ENCODE peak calls at places on chromosomes 7 and 10, in six cellular contexts. W, E, M, D, Y and Q are unnamed samples.

GRCh38 chr7:28272461-28272877 is 91.9 kb upstream of the JAZF1 start:
- DNase-seq in W (peak; percentile 78), M (peak; percentile 35), D (no peak), Y (peak; percentile 82), E (peak; percentile 41), Q (peak; percentile 72)

GRCh38 chr7:47181609-47182264 is 400.2 kb downstream of the TNS3 start:
- DNase-seq in Y (no peak), M (no peak), E (peak; percentile 62), W (peak; percentile 30), D (no peak), Q (no peak)

GRCh38 chr10:94103902-94104301 is 110.2 kb downstream of the PLCE1 start:
- DNase-seq in D (no peak), W (no peak), M (no peak), E (no peak), Y (no peak), Q (no peak)

GRCh38 chr7:130831817-130832481 is 97.9 kb upstream of the KLF14 start:
- DNase-seq in W (no peak), Y (peak; percentile 58), D (no peak), M (no peak), E (no peak), Q (peak; percentile 34)

GRCh38 chr10:26217396-26218105 is 977 bp downstream of the GAD2 start:
- DNase-seq in M (no peak), W (no peak), E (no peak), D (no peak), Y (no peak), Q (no peak)

GRCh38 chr7:82729172-82730030 is 285.8 kb upstream of the CACNA2D1 start:
- DNase-seq in Y (peak; percentile 56), E (no peak), W (no peak), D (no peak), M (no peak), Q (peak; percentile 21)

GRCh38 chr7:141558544-141559183 is 7.5 kb downstream of the AGK start:
- DNase-seq in E (no peak), W (no peak), M (no peak), D (no peak), Y (no peak), Q (no peak)

GRCh38 chr7:20598479-20599419 is 16.7 kb upstream of the ABCB5 start:
- DNase-seq in Y (peak; percentile 77), D (no peak), E (no peak), W (no peak), M (no peak), Q (peak; percentile 85)

GRCh38 chr7:77799078-77799964 is 748 bp downstream of the PHTF2 start:
- DNase-seq in W (peak; percentile 60), Y (peak; percentile 84), D (no peak), E (peak; percentile 40), M (peak; percentile 66), Q (peak; percentile 67)

GRCh38 chr7:127791790-127792189 is 139.8 kb downstream of the SND1 start:
- DNase-seq in W (no peak), M (no peak), Y (peak; percentile 38), D (no peak), E (no peak), Q (no peak)

GRCh38 chr7:50664461-50664922 is 99.3 kb upstream of the DDC start:
- DNase-seq in M (no peak), Y (peak; percentile 48), W (no peak), E (no peak), D (no peak), Q (no peak)

GRCh38 chr10:109205929-109206585 is 717.3 kb downstream of the XPNPEP1 start:
- DNase-seq in D (no peak), Y (peak; percentile 17), M (no peak), E (no peak), W (no peak), Q (no peak)

GRCh38 chr10:125102216-125102615 is 58.1 kb downstream of the CTBP2 start:
- DNase-seq in Y (peak; percentile 85), W (no peak), M (peak; percentile 7), E (no peak), D (no peak), Q (no peak)

GRCh38 chr7:115338016-115338415 is 416.1 kb downstream of the MDFIC start:
- DNase-seq in W (no peak), D (no peak), E (no peak), M (no peak), Y (no peak), Q (no peak)

GRCh38 chr7:41821521-41822213 is 118.8 kb upstream of the INHBA start:
- DNase-seq in M (no peak), D (no peak), E (no peak), Y (no peak), W (no peak), Q (no peak)

GRCh38 chr7:84100866-84101265 is 93.7 kb downstream of the SEMA3A start:
- DNase-seq in M (no peak), Y (no peak), D (no peak), W (no peak), E (no peak), Q (no peak)

GRCh38 chr7:50281680-50282445 is 22.7 kb upstream of the IKZF1 start:
- DNase-seq in W (no peak), E (no peak), Y (peak; percentile 78), D (no peak), M (no peak), Q (no peak)

DNA sequence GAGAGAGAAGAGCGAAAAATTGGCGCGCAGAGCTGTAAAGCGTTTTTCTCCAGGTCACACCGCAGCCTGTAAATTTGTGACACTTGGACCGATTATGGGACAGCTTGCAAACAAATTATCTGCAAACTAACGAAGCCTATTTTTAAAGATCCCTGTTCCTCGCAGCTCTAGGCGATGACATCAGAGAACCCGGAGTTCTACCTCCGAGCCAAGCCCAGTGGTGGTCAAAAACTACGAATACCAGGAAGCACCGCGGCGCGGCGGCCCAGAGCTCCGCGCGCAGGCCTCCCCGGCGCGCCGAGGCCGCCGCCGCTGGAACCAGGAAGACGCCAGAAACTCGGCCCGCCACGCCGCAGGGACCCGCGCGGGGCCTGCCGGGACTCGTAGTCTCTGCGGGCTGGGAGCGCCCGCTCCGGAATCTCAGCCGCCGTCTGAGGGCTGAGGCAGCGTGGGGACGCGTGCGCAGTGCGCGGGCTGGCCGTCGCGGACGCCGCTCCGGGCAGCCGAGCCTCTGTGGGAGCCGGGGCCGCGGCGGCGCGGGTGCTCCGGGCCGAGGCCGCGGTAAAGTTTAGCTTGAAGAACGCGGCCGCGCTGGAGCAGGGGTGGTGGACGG is at the start of gene PLEKHA1:
- DNase-seq in E (peak; percentile 97), Y (peak; percentile 91), W (peak; percentile 96), D (peak; percentile 88), M (peak; percentile 94), Q (peak; percentile 88)
- TF ChIP-seq POLR2A in E (peak; percentile 97), Y (no peak), W (peak; percentile 17), D (peak; percentile 89), M (peak; percentile 88), Q (no peak)

GRCh38 chr10:72354356-72355213 is at the start of gene DNAJB12:
- DNase-seq in W (peak; percentile 92), M (peak; percentile 91), D (peak; percentile 79), E (peak; percentile 92), Y (peak; percentile 98), Q (peak; percentile 97)

GRCh38 chr10:72351479-72351878 is 3.2 kb downstream of the DNAJB12 start:
- DNase-seq in Y (no peak), M (no peak), W (no peak), D (no peak), E (no peak), Q (no peak)

GRCh38 chr10:72355214-72355555 is 466 bp upstream of the DNAJB12 start:
- DNase-seq in M (no peak), E (no peak), D (no peak), W (no peak), Y (no peak), Q (no peak)

GRCh38 chr10:72353963-72354355 is 760 bp downstream of the DNAJB12 start:
- DNase-seq in D (no peak), M (peak; percentile 55), W (peak; percentile 37), Y (peak; percentile 40), E (no peak), Q (peak; percentile 65)

DNA sequence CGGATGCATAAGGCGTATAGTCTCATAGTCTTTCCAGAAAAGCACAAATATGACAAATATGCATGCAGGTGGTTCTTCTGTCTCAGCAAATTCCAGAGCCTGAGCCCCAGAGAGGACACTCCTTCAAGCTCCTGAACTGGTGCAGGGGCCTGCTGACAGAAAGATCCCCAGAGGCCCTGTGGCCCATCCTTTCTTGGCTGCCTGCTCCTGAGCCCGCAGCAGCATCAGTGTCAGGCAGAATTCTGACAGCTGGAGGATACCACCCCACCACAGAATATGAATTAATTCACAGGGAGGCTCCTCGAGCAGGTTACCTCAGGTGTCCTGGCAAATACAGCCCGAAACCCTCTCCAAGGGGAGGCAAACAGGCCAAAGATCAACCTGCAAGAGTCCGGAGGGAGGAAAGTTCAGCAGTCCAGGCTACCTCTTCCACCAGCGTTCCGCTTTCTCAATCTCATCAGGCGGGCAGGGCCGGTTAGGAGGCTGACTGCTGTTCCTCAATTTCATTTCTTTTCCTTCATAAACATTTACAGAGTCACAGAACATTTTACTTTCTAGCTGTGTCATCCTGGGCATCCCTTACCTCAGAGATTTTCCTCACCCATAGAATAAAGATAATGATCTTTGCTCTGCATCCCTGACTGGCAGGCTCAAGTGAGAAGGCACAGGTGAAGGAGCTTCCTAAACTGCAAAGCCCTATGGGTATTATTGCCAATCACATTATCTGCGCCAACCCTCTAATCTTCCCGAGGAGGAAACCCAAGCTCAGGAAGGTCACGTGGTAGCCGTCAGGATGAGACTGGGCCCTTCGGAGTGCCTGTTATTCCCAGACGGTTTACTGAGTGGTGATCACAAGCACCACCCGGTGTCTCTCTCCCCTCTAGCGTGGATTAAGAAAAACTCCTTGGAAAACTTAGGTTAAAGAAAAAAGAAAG is 1.4 kb downstream of the DNAJB12 start:
- DNase-seq in M (no peak), W (peak; percentile 57), Y (no peak), D (no peak), E (no peak), Q (peak; percentile 70)
- TF ChIP-seq POLR2A in M (no peak), W (no peak), Y (no peak), D (no peak), E (no peak), Q (no peak)

DNA sequence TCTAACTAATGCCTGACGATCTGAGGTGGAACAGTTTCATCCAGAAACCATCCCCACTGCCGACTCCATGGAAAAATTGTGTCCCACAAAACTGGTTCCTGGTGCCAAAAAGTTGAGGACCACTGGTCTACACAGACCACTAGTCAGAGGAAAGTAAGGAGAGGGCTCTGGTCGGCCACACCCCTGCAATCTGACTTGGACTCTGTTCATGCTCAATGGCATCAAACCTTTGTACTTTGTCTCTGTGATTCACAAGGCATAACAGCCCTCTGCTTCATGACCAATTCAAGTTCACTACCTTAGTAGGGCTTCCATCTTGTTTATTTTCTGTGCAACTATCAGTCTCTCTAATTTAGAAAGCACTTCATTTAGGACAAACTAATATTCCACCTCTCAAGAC is 1.8 kb downstream of the TUBAL3 start:
- DNase-seq in D (no peak), M (no peak), Y (no peak), E (no peak), W (no peak), Q (no peak)
- TF ChIP-seq POLR2A in D (no peak), M (no peak), Y (no peak), E (no peak), W (no peak), Q (no peak)

DNA sequence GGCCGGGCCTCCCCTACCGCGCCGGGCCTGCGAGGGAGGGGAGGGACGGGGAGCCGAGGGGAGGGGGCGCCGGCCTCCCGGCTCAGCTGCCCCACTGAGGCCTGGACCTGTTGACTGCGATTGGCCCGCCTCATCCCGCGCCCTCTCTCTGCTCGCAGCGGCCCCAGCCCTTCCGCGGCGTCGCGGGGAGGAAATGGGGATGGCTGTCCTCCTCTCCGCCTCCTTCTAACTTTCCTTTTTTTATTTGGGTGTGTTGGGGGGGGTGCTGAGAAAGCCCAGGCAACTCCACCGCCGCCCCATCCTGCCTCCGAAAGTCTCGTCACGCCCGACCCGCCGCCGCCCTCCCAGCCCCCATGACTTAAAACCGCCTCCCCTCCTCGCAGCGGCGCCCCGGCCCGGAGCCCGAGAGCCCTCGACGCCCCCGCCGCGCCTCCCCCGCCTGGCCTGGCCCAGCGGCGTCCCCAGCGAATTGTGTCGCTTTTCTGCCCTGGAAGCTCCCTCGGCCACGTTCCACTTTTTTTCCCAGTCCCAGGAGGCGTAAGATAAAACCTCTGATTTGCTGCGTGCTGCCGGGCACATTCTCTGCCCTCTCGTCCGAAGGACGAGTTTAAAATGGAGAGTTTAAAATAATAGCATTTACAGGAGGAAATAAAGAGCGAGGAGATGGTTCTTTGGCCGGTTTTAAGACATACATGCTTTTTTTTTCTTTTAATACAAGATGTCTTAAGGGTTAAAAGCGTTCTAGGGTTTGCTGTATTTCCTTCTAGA is 886 bp upstream of the SKIDA1 start:
- DNase-seq in Y (peak; percentile 86), D (peak; percentile 60), M (peak; percentile 91), W (peak; percentile 92), E (peak; percentile 88), Q (peak; percentile 91)
- TF ChIP-seq POLR2A in Y (no peak), D (no peak), M (peak; percentile 37), W (no peak), E (peak; percentile 20), Q (peak; percentile 23)